ENCODE peak calls at places on chromosome 5, in four cellular contexts. One of them, this sample, is unnamed.

GRCh38 chr5:80170117-80170535 is 85.7 kb downstream of the SERINC5 start:
- DNase-seq in HepG2: no peak
- DNase-seq in SK-N-SH: no peak
- DNase-seq in GM12878: no peak
- DNase-seq in this sample: no peak

GRCh38 chr5:2729189-2729588 is 22.3 kb downstream of the IRX2 start:
- DNase-seq in HepG2: no peak
- DNase-seq in SK-N-SH: no peak
- DNase-seq in GM12878: no peak
- DNase-seq in this sample: no peak

GRCh38 chr5:88660947-88661869 is 221.8 kb downstream of the MEF2C start:
- DNase-seq in GM12878: no peak
- DNase-seq in HepG2: no peak
- DNase-seq in SK-N-SH: peak
- DNase-seq in this sample: peak

GRCh38 chr5:151153300-151153699 is 4.3 kb downstream of the ANXA6 start:
- DNase-seq in GM12878: no peak
- DNase-seq in HepG2: no peak
- DNase-seq in SK-N-SH: no peak
- DNase-seq in this sample: no peak

GRCh38 chr5:121745407-121745806 is 106.3 kb upstream of the FTMT start:
- DNase-seq in HepG2: no peak
- DNase-seq in SK-N-SH: no peak
- DNase-seq in GM12878: no peak
- DNase-seq in this sample: no peak

GRCh38 chr5:73178265-73178664 is 5.3 kb downstream of the TMEM174 start:
- DNase-seq in GM12878: no peak
- DNase-seq in HepG2: no peak
- DNase-seq in SK-N-SH: no peak
- DNase-seq in this sample: no peak

GRCh38 chr5:150402226-150402773 is 10.4 kb downstream of the CD74 start:
- DNase-seq in SK-N-SH: no peak
- DNase-seq in HepG2: no peak
- DNase-seq in GM12878: no peak
- DNase-seq in this sample: no peak

GRCh38 chr5:78644741-78645300 is 3.8 kb downstream of the LHFPL2 start:
- DNase-seq in GM12878: no peak
- DNase-seq in SK-N-SH: no peak
- DNase-seq in HepG2: no peak
- DNase-seq in this sample: no peak

GRCh38 chr5:4563400-4563799 is 576.7 kb upstream of the ADAMTS16 start:
- DNase-seq in HepG2: no peak
- DNase-seq in SK-N-SH: no peak
- DNase-seq in GM12878: no peak
- DNase-seq in this sample: no peak

GRCh38 chr5:139178948-139179347 is 19.2 kb downstream of the SIL1 start:
- DNase-seq in GM12878: no peak
- DNase-seq in HepG2: no peak
- DNase-seq in SK-N-SH: no peak
- DNase-seq in this sample: peak

GRCh38 chr5:33231214-33231710 is 209.5 kb upstream of the TARS1 start:
- DNase-seq in GM12878: no peak
- DNase-seq in HepG2: no peak
- DNase-seq in SK-N-SH: no peak
- DNase-seq in this sample: no peak

GRCh38 chr5:35956429-35956828 is 18.0 kb upstream of the CAPSL start:
- DNase-seq in GM12878: no peak
- DNase-seq in SK-N-SH: no peak
- DNase-seq in HepG2: no peak
- DNase-seq in this sample: no peak

GRCh38 chr5:103243665-103244064 is 14.9 kb upstream of the MACIR start:
- DNase-seq in GM12878: no peak
- DNase-seq in HepG2: no peak
- DNase-seq in SK-N-SH: no peak
- DNase-seq in this sample: no peak

GRCh38 chr5:82375488-82376294 is 97.5 kb upstream of the RPS23 start:
- DNase-seq in HepG2: peak
- DNase-seq in SK-N-SH: no peak
- DNase-seq in GM12878: no peak
- DNase-seq in this sample: no peak

GRCh38 chr5:103891151-103891550 is 328.6 kb upstream of the NUDT12 start:
- DNase-seq in GM12878: no peak
- DNase-seq in SK-N-SH: no peak
- DNase-seq in HepG2: no peak
- DNase-seq in this sample: no peak

GRCh38 chr5:42854795-42855194 is 43.1 kb upstream of the SELENOP start:
- DNase-seq in GM12878: no peak
- DNase-seq in HepG2: peak
- DNase-seq in SK-N-SH: no peak
- DNase-seq in this sample: no peak

GRCh38 chr5:107459637-107460036 is 211.1 kb downstream of the EFNA5 start:
- DNase-seq in SK-N-SH: no peak
- DNase-seq in HepG2: no peak
- DNase-seq in GM12878: no peak
- DNase-seq in this sample: no peak

GRCh38 chr5:27875148-27875547 is 836.8 kb upstream of the CDH9 start:
- DNase-seq in HepG2: no peak
- DNase-seq in SK-N-SH: no peak
- DNase-seq in GM12878: no peak
- DNase-seq in this sample: no peak

GRCh38 chr5:147479949-147480348 is 29.9 kb downstream of the DPYSL3 start:
- DNase-seq in SK-N-SH: no peak
- DNase-seq in GM12878: no peak
- DNase-seq in HepG2: no peak
- DNase-seq in this sample: no peak

GRCh38 chr5:98106116-98107088 is 667.1 kb upstream of the RGMB start:
- DNase-seq in HepG2: no peak
- DNase-seq in SK-N-SH: no peak
- DNase-seq in GM12878: no peak
- DNase-seq in this sample: no peak

GRCh38 chr5:150778517-150779396 is at the start of gene SMIM3:
- DNase-seq in SK-N-SH: peak
- DNase-seq in GM12878: no peak
- DNase-seq in HepG2: peak
- DNase-seq in this sample: peak

GRCh38 chr5:81524015-81524414 is 130.1 kb upstream of the ACOT12 start:
- DNase-seq in GM12878: no peak
- DNase-seq in HepG2: no peak
- DNase-seq in SK-N-SH: no peak
- DNase-seq in this sample: no peak

GRCh38 chr5:95841914-95842812 is 19.6 kb upstream of the GLRX start:
- DNase-seq in HepG2: peak
- DNase-seq in GM12878: no peak
- DNase-seq in SK-N-SH: no peak
- DNase-seq in this sample: no peak

GRCh38 chr5:143938230-143938629 is 126.3 kb downstream of the HMHB1 start:
- DNase-seq in HepG2: no peak
- DNase-seq in SK-N-SH: no peak
- DNase-seq in GM12878: no peak
- DNase-seq in this sample: no peak

GRCh38 chr5:172380992-172381643 is 73.2 kb downstream of the SH3PXD2B start:
- DNase-seq in GM12878: no peak
- DNase-seq in HepG2: no peak
- DNase-seq in SK-N-SH: peak
- DNase-seq in this sample: no peak

GRCh38 chr5:95643152-95643551 is 3.4 kb upstream of the RFESD start:
- DNase-seq in GM12878: no peak
- DNase-seq in SK-N-SH: no peak
- DNase-seq in HepG2: no peak
- DNase-seq in this sample: no peak

GRCh38 chr5:169580964-169581363 is 2.6 kb upstream of the SPDL1 start:
- DNase-seq in SK-N-SH: no peak
- DNase-seq in HepG2: no peak
- DNase-seq in GM12878: no peak
- DNase-seq in this sample: no peak

GRCh38 chr5:100537946-100538345 is 2.8 kb downstream of the FAM174A start:
- DNase-seq in SK-N-SH: no peak
- DNase-seq in HepG2: no peak
- DNase-seq in GM12878: no peak
- DNase-seq in this sample: no peak

GRCh38 chr5:93717162-93717561 is 24.2 kb downstream of the POU5F2 start:
- DNase-seq in GM12878: no peak
- DNase-seq in HepG2: peak
- DNase-seq in SK-N-SH: no peak
- DNase-seq in this sample: no peak

GRCh38 chr5:469752-470483 is 26.9 kb downstream of the EXOC3 start:
- DNase-seq in GM12878: no peak
- DNase-seq in HepG2: no peak
- DNase-seq in SK-N-SH: no peak
- DNase-seq in this sample: no peak

GRCh38 chr5:50663636-50664035 is 2.8 kb upstream of the PARP8 start:
- DNase-seq in SK-N-SH: no peak
- DNase-seq in HepG2: no peak
- DNase-seq in GM12878: no peak
- DNase-seq in this sample: no peak

GRCh38 chr5:60538955-60539866 is 160.8 kb downstream of the DEPDC1B start:
- DNase-seq in HepG2: no peak
- DNase-seq in SK-N-SH: no peak
- DNase-seq in GM12878: no peak
- DNase-seq in this sample: no peak

GRCh38 chr5:90590-91547 is 1.1 kb upstream of the PLEKHG4B start:
- DNase-seq in GM12878: no peak
- DNase-seq in SK-N-SH: no peak
- DNase-seq in HepG2: no peak
- DNase-seq in this sample: no peak

GRCh38 chr5:56172225-56172624 is 60.9 kb downstream of the ANKRD55 start:
- DNase-seq in HepG2: no peak
- DNase-seq in SK-N-SH: no peak
- DNase-seq in GM12878: no peak
- DNase-seq in this sample: no peak

GRCh38 chr5:56175028-56175427 is 58.1 kb downstream of the ANKRD55 start:
- DNase-seq in SK-N-SH: no peak
- DNase-seq in HepG2: no peak
- DNase-seq in GM12878: no peak
- DNase-seq in this sample: no peak

GRCh38 chr5:56176155-56176798 is 56.9 kb downstream of the ANKRD55 start:
- DNase-seq in GM12878: no peak
- DNase-seq in HepG2: no peak
- DNase-seq in SK-N-SH: no peak
- DNase-seq in this sample: no peak

GRCh38 chr5:56177134-56177533 is 56.0 kb downstream of the ANKRD55 start:
- DNase-seq in SK-N-SH: no peak
- DNase-seq in GM12878: no peak
- DNase-seq in HepG2: no peak
- DNase-seq in this sample: no peak

GRCh38 chr5:56175465-56175864 is 57.7 kb downstream of the ANKRD55 start:
- DNase-seq in HepG2: no peak
- DNase-seq in GM12878: no peak
- DNase-seq in SK-N-SH: no peak
- DNase-seq in this sample: peak
- TF ChIP-seq NFIC in HepG2: no peak
- TF ChIP-seq NFIC in GM12878: no peak
- TF ChIP-seq NFIC in SK-N-SH: no peak
- TF ChIP-seq NFIC in this sample: no peak

DNA sequence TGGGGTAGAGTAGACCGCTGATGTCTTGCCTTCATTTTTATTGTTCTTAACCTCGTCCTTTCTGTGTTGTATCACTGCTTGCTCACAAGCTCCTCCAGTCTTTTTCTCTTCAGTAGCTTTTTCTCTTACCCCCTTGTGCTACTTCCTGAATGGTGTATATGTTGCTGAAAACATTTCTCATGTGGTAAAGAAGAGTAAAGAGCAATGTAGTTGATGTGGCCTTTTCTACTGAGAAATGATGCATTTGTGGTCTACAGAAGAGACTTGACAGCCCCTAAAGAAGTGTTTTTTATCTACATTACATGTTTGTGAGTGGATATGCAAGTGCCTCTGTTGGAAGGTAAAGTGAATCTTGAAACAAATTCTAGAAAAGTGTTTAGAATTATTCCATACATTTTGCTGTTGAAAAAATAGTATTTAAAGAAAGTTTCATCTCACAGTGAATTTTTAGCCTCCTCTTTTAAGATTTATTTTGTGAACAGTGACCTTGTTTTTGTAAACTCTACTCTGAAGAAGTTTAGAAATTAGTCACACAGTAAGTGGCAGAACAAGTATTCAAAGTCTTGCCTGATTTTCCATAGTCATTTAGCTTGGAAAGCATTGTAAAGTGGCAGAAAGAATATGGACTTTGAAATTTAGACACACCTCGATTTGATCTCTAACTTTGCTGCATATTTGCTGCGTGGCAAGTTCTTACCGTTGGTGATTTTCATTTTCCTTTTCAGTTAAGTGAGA is 17.4 kb downstream of the CDC42SE2 start:
- DNase-seq in GM12878: no peak
- DNase-seq in HepG2: peak
- DNase-seq in SK-N-SH: no peak
- DNase-seq in this sample: no peak
- TF ChIP-seq YY1 in GM12878: no peak
- TF ChIP-seq YY1 in HepG2: no peak
- TF ChIP-seq YY1 in SK-N-SH: no peak
- TF ChIP-seq YY1 in this sample: no peak

DNA sequence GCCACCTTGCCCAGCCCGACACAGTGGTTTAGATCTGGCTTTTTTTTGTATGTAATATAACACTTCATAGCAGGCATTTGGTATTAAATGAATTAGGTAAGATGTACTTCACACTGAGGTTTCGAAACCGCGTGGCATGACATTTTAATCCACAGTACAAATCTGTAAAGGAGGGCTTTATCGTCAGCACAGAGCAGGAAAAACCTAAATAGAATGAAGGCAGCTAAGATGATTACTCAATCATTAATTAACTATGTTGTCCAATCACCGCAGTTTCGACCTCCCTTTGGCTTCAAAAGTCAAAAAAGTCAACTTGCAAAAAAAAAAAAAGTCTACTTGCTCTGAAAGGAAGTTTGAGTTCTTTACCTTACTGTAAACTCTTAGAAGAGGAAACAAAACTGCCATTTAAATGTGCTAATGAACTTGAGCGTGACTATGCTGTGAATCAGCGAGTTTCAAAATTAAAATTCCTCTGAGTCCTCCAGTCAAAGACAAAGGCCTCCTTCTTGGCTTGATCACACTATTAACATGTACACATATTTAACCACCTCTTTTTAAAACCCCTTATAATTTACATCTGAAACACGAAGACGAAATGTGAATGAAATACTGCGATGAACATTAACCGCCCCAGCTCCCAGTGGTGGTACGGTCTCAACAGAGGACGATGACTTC is 698 bp upstream of the SEC24A start:
- DNase-seq in HepG2: peak
- DNase-seq in GM12878: peak
- DNase-seq in SK-N-SH: no peak
- DNase-seq in this sample: peak
- TF ChIP-seq NFIC in HepG2: no peak
- TF ChIP-seq NFIC in GM12878: peak
- TF ChIP-seq NFIC in SK-N-SH: no peak
- TF ChIP-seq NFIC in this sample: no peak

GRCh38 chr5:12023614-12024241 is 119.5 kb upstream of the CTNND2 start:
- DNase-seq in SK-N-SH: peak
- DNase-seq in HepG2: peak
- DNase-seq in GM12878: peak
- DNase-seq in this sample: no peak
- TF ChIP-seq YY1 in SK-N-SH: no peak
- TF ChIP-seq YY1 in HepG2: no peak
- TF ChIP-seq YY1 in GM12878: no peak
- TF ChIP-seq YY1 in this sample: no peak